ENCODE peak calls at places on chromosomes 13 and 19, in nine cellular contexts. One of them, this sample, is unnamed.

GRCh38 chr19:29603308-29603707 is 2.8 kb upstream of the POP4 start:
- DNase-seq in psoas muscle: no peak
- DNase-seq in AG04450: no peak
- DNase-seq in uterus: no peak
- DNase-seq in heart right ventricle: no peak
- DNase-seq in choroid plexus epithelial cell: no peak
- DNase-seq in fibroblast of mammary gland: no peak
- DNase-seq in heart left ventricle: no peak
- DNase-seq in cardiac muscle cell: no peak
- DNase-seq in this sample: no peak

GRCh38 chr19:56690668-56691067 is 19.1 kb upstream of the ZNF835 start:
- DNase-seq in fibroblast of mammary gland: no peak
- DNase-seq in cardiac muscle cell: no peak
- DNase-seq in heart right ventricle: no peak
- DNase-seq in psoas muscle: no peak
- DNase-seq in uterus: no peak
- DNase-seq in heart left ventricle: no peak
- DNase-seq in choroid plexus epithelial cell: no peak
- DNase-seq in AG04450: no peak
- DNase-seq in this sample: no peak

GRCh38 chr13:80037505-80037888 is 303.4 kb downstream of the SPRY2 start:
- DNase-seq in heart right ventricle: no peak
- DNase-seq in AG04450: peak
- DNase-seq in choroid plexus epithelial cell: peak
- DNase-seq in fibroblast of mammary gland: peak
- DNase-seq in heart left ventricle: no peak
- DNase-seq in cardiac muscle cell: no peak
- DNase-seq in uterus: no peak
- DNase-seq in psoas muscle: no peak
- DNase-seq in this sample: no peak

GRCh38 chr19:46654621-46655152 is 6.3 kb downstream of the DACT3 start:
- DNase-seq in uterus: peak
- DNase-seq in cardiac muscle cell: peak
- DNase-seq in heart right ventricle: no peak
- DNase-seq in heart left ventricle: no peak
- DNase-seq in choroid plexus epithelial cell: no peak
- DNase-seq in fibroblast of mammary gland: no peak
- DNase-seq in psoas muscle: no peak
- DNase-seq in AG04450: no peak
- DNase-seq in this sample: no peak

GRCh38 chr13:78876915-78877549 is 218.1 kb upstream of the OBI1 start:
- DNase-seq in choroid plexus epithelial cell: no peak
- DNase-seq in fibroblast of mammary gland: no peak
- DNase-seq in cardiac muscle cell: no peak
- DNase-seq in heart right ventricle: no peak
- DNase-seq in uterus: no peak
- DNase-seq in heart left ventricle: no peak
- DNase-seq in AG04450: no peak
- DNase-seq in psoas muscle: no peak
- DNase-seq in this sample: no peak

GRCh38 chr19:29596080-29596479 is 10.0 kb upstream of the POP4 start:
- DNase-seq in heart right ventricle: no peak
- DNase-seq in choroid plexus epithelial cell: no peak
- DNase-seq in fibroblast of mammary gland: no peak
- DNase-seq in AG04450: no peak
- DNase-seq in psoas muscle: no peak
- DNase-seq in uterus: no peak
- DNase-seq in heart left ventricle: no peak
- DNase-seq in cardiac muscle cell: no peak
- DNase-seq in this sample: no peak

GRCh38 chr19:45958320-45958719 is 15.3 kb downstream of the NOVA2 start:
- DNase-seq in psoas muscle: no peak
- DNase-seq in choroid plexus epithelial cell: no peak
- DNase-seq in AG04450: no peak
- DNase-seq in fibroblast of mammary gland: no peak
- DNase-seq in heart left ventricle: no peak
- DNase-seq in uterus: no peak
- DNase-seq in heart right ventricle: no peak
- DNase-seq in cardiac muscle cell: no peak
- DNase-seq in this sample: no peak

GRCh38 chr19:13430790-13431582 is 75.3 kb downstream of the CACNA1A start:
- DNase-seq in heart left ventricle: no peak
- DNase-seq in psoas muscle: peak
- DNase-seq in AG04450: peak
- DNase-seq in cardiac muscle cell: peak
- DNase-seq in fibroblast of mammary gland: peak
- DNase-seq in uterus: no peak
- DNase-seq in heart right ventricle: peak
- DNase-seq in choroid plexus epithelial cell: peak
- DNase-seq in this sample: no peak

GRCh38 chr19:46493236-46494114 is 2.2 kb downstream of the PNMA8B start:
- DNase-seq in fibroblast of mammary gland: no peak
- DNase-seq in heart left ventricle: peak
- DNase-seq in heart right ventricle: peak
- DNase-seq in uterus: no peak
- DNase-seq in AG04450: no peak
- DNase-seq in cardiac muscle cell: no peak
- DNase-seq in psoas muscle: peak
- DNase-seq in choroid plexus epithelial cell: peak
- DNase-seq in this sample: no peak

GRCh38 chr19:12095111-12095790 is 30.7 kb downstream of the ZNF844 start:
- DNase-seq in cardiac muscle cell: no peak
- DNase-seq in psoas muscle: no peak
- DNase-seq in heart left ventricle: no peak
- DNase-seq in fibroblast of mammary gland: peak
- DNase-seq in heart right ventricle: no peak
- DNase-seq in AG04450: peak
- DNase-seq in choroid plexus epithelial cell: peak
- DNase-seq in uterus: no peak
- DNase-seq in this sample: no peak

GRCh38 chr13:54660277-54660676 is 1631.7 kb downstream of the OLFM4 start:
- DNase-seq in fibroblast of mammary gland: no peak
- DNase-seq in heart left ventricle: no peak
- DNase-seq in uterus: no peak
- DNase-seq in heart right ventricle: no peak
- DNase-seq in AG04450: no peak
- DNase-seq in choroid plexus epithelial cell: no peak
- DNase-seq in psoas muscle: no peak
- DNase-seq in cardiac muscle cell: no peak
- DNase-seq in this sample: no peak
- TF ChIP-seq CTCF in fibroblast of mammary gland: no peak
- TF ChIP-seq CTCF in heart left ventricle: no peak
- TF ChIP-seq CTCF in uterus: no peak
- TF ChIP-seq CTCF in heart right ventricle: no peak
- TF ChIP-seq CTCF in AG04450: no peak
- TF ChIP-seq CTCF in choroid plexus epithelial cell: no peak
- TF ChIP-seq CTCF in psoas muscle: no peak
- TF ChIP-seq CTCF in cardiac muscle cell: no peak
- TF ChIP-seq CTCF in this sample: no peak

DNA sequence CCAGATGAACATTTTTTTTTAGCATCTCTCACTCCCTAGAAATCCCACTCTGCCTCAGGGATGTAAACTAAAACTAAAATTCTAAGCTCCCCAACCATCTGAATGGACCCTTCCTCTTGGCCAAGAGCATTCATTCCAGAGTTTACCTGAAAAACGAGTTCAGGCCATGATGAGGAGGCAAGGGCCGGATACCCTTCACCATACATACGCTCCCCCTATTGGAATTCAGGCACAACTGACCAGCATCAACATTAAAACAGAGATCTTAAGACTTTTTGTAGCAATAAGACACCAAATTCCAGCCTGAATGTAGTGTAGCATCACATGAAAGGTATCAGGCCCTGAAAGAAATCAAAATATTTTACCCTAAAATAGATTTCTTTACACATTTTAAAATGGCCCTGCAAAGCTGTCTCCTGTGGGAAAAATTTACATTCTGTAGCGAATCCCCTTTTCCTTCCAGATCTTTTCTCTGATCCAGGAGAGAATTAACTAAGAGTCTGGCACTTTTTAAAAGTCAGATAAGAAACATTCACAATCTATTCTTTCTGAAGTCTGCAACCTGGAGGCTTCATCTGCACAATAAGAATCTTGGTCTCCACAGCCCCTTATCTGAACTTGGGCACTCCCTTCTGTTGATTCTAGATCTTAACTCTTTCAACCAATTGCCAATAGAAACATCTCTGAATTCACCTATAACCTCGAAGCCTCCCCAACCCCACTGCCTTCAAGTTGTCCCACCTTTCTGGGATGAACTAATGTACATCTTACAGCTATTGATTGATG is 888.5 kb downstream of the UQCRFS1 start:
- DNase-seq in AG04450: no peak
- DNase-seq in uterus: no peak
- DNase-seq in psoas muscle: no peak
- DNase-seq in choroid plexus epithelial cell: peak
- DNase-seq in fibroblast of mammary gland: no peak
- DNase-seq in heart left ventricle: no peak
- DNase-seq in cardiac muscle cell: peak
- DNase-seq in heart right ventricle: no peak
- DNase-seq in this sample: no peak
- TF ChIP-seq CTCF in AG04450: no peak
- TF ChIP-seq CTCF in uterus: no peak
- TF ChIP-seq CTCF in psoas muscle: no peak
- TF ChIP-seq CTCF in choroid plexus epithelial cell: peak
- TF ChIP-seq CTCF in fibroblast of mammary gland: peak
- TF ChIP-seq CTCF in heart left ventricle: no peak
- TF ChIP-seq CTCF in cardiac muscle cell: peak
- TF ChIP-seq CTCF in heart right ventricle: no peak
- TF ChIP-seq CTCF in this sample: peak

GRCh38 chr13:99619207-99619606 is 117.9 kb downstream of the TM9SF2 start:
- DNase-seq in psoas muscle: no peak
- DNase-seq in fibroblast of mammary gland: no peak
- DNase-seq in heart right ventricle: no peak
- DNase-seq in AG04450: no peak
- DNase-seq in cardiac muscle cell: no peak
- DNase-seq in uterus: no peak
- DNase-seq in heart left ventricle: no peak
- DNase-seq in choroid plexus epithelial cell: no peak
- DNase-seq in this sample: no peak

GRCh38 chr13:99610702-99611289 is 109.5 kb downstream of the TM9SF2 start:
- DNase-seq in choroid plexus epithelial cell: no peak
- DNase-seq in fibroblast of mammary gland: no peak
- DNase-seq in heart left ventricle: no peak
- DNase-seq in psoas muscle: no peak
- DNase-seq in heart right ventricle: no peak
- DNase-seq in cardiac muscle cell: no peak
- DNase-seq in AG04450: no peak
- DNase-seq in uterus: no peak
- DNase-seq in this sample: no peak

GRCh38 chr13:99617474-99618255 is 116.4 kb downstream of the TM9SF2 start:
- DNase-seq in psoas muscle: peak
- DNase-seq in choroid plexus epithelial cell: peak
- DNase-seq in heart right ventricle: peak
- DNase-seq in cardiac muscle cell: peak
- DNase-seq in uterus: no peak
- DNase-seq in heart left ventricle: peak
- DNase-seq in fibroblast of mammary gland: peak
- DNase-seq in AG04450: no peak
- DNase-seq in this sample: no peak

GRCh38 chr13:99614465-99614885 is 113.2 kb downstream of the TM9SF2 start:
- DNase-seq in fibroblast of mammary gland: no peak
- DNase-seq in choroid plexus epithelial cell: peak
- DNase-seq in heart left ventricle: no peak
- DNase-seq in heart right ventricle: no peak
- DNase-seq in AG04450: no peak
- DNase-seq in uterus: no peak
- DNase-seq in psoas muscle: no peak
- DNase-seq in cardiac muscle cell: no peak
- DNase-seq in this sample: no peak
- TF ChIP-seq CTCF in fibroblast of mammary gland: no peak
- TF ChIP-seq CTCF in choroid plexus epithelial cell: peak
- TF ChIP-seq CTCF in heart left ventricle: no peak
- TF ChIP-seq CTCF in heart right ventricle: peak
- TF ChIP-seq CTCF in AG04450: peak
- TF ChIP-seq CTCF in uterus: no peak
- TF ChIP-seq CTCF in psoas muscle: no peak
- TF ChIP-seq CTCF in cardiac muscle cell: peak
- TF ChIP-seq CTCF in this sample: no peak

DNA sequence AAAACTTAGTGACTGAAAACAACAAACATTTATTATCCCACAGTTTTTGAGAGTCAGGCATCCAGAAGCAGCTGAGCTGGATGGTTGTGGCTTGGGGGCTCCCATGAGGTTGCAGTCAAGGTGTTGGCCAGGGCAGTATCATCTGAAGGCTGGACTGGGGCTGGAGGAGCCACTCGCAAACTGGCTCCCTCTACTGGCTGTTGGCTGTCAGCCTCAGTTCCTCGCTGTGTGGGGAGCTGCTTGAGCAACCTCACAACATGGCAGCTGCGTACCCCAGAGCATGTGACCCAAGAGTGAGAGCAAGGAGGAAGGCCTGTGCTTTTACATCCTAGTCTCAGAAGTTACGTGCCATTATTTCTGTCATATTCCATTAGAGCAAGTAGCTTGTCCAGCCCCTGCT is 9.7 kb downstream of the YJU2 start:
- DNase-seq in choroid plexus epithelial cell: no peak
- DNase-seq in uterus: no peak
- DNase-seq in heart left ventricle: no peak
- DNase-seq in AG04450: no peak
- DNase-seq in fibroblast of mammary gland: peak
- DNase-seq in cardiac muscle cell: no peak
- DNase-seq in psoas muscle: no peak
- DNase-seq in heart right ventricle: no peak
- DNase-seq in this sample: no peak
- TF ChIP-seq CTCF in choroid plexus epithelial cell: peak
- TF ChIP-seq CTCF in uterus: no peak
- TF ChIP-seq CTCF in heart left ventricle: no peak
- TF ChIP-seq CTCF in AG04450: no peak
- TF ChIP-seq CTCF in fibroblast of mammary gland: peak
- TF ChIP-seq CTCF in cardiac muscle cell: peak
- TF ChIP-seq CTCF in psoas muscle: no peak
- TF ChIP-seq CTCF in heart right ventricle: no peak
- TF ChIP-seq CTCF in this sample: no peak

This sample was measured in type B pancreatic cell.